ENCODE peak calls at places on chromosomes 13 and 19, in six cellular contexts. J is cardiac muscle cell, W is ovary, I is pancreas, O is breast epithelium, K is stomach. N is an unnamed sample.

GRCh38 chr19:46601318-46602224 is at the start of gene CALM3:
- DNase-seq in K (no peak), O (no peak), J (no peak), I (peak; percentile 82), W (peak; percentile 53), N (no peak)

GRCh38 chr13:90738881-90739280 is 608.6 kb upstream of the MIR17HG start:
- DNase-seq in O (no peak), I (no peak), J (peak; percentile 55), W (no peak), K (no peak), N (no peak)

GRCh38 chr13:37375724-37376123 is 222.8 kb downstream of the POSTN start:
- DNase-seq in I (no peak), K (no peak), O (no peak), W (no peak), J (no peak), N (no peak)

GRCh38 chr13:66837246-66837645 is 392.9 kb downstream of the PCDH9 start:
- DNase-seq in W (no peak), O (no peak), I (no peak), K (no peak), J (no peak), N (no peak)

GRCh38 chr13:70856025-70856424 is 747.8 kb upstream of the KLHL1 start:
- DNase-seq in J (no peak), W (no peak), K (no peak), I (no peak), O (no peak), N (no peak)

GRCh38 chr13:58087566-58087965 is 456.0 kb downstream of the PCDH17 start:
- DNase-seq in W (no peak), J (no peak), K (no peak), I (no peak), O (no peak), N (no peak)

GRCh38 chr19:16778796-16779411 is 50.3 kb upstream of the SIN3B start:
- DNase-seq in W (peak; percentile 23), I (no peak), K (peak; percentile 37), J (peak; percentile 70), O (no peak), N (peak; percentile 8)

GRCh38 chr19:16161848-16162247 is 11.5 kb downstream of the CIB3 start:
- DNase-seq in W (no peak), O (no peak), I (no peak), J (peak; percentile 43), K (no peak), N (peak; percentile 41)

GRCh38 chr13:96431044-96431581 is 341.2 kb downstream of the HS6ST3 start:
- DNase-seq in W (no peak), I (no peak), J (no peak), K (no peak), O (no peak), N (no peak)

GRCh38 chr13:112885782-112886268 is 83.2 kb upstream of the MCF2L start:
- DNase-seq in J (peak; percentile 94), O (peak; percentile 83), W (peak; percentile 59), I (peak; percentile 97), K (peak; percentile 92), N (peak; percentile 68)

GRCh38 chr19:54325194-54325621 is 12.2 kb upstream of the LILRA5 start:
- DNase-seq in W (no peak), J (peak; percentile 56), I (no peak), O (no peak), K (no peak), N (no peak)

GRCh38 chr13:79547211-79547610 is 66.3 kb downstream of the NDFIP2 start:
- DNase-seq in O (no peak), I (no peak), J (no peak), W (no peak), K (no peak), N (no peak)

GRCh38 chr13:79548886-79549285 is 67.9 kb downstream of the NDFIP2 start:
- DNase-seq in W (no peak), J (peak; percentile 35), O (no peak), K (no peak), I (no peak), N (no peak)

GRCh38 chr13:79543883-79544282 is 62.9 kb downstream of the NDFIP2 start:
- DNase-seq in J (no peak), O (no peak), W (no peak), I (no peak), K (no peak), N (no peak)

GRCh38 chr13:79547821-79548220 is 66.9 kb downstream of the NDFIP2 start:
- DNase-seq in W (no peak), O (no peak), I (no peak), J (peak; percentile 26), K (no peak), N (no peak)

DNA sequence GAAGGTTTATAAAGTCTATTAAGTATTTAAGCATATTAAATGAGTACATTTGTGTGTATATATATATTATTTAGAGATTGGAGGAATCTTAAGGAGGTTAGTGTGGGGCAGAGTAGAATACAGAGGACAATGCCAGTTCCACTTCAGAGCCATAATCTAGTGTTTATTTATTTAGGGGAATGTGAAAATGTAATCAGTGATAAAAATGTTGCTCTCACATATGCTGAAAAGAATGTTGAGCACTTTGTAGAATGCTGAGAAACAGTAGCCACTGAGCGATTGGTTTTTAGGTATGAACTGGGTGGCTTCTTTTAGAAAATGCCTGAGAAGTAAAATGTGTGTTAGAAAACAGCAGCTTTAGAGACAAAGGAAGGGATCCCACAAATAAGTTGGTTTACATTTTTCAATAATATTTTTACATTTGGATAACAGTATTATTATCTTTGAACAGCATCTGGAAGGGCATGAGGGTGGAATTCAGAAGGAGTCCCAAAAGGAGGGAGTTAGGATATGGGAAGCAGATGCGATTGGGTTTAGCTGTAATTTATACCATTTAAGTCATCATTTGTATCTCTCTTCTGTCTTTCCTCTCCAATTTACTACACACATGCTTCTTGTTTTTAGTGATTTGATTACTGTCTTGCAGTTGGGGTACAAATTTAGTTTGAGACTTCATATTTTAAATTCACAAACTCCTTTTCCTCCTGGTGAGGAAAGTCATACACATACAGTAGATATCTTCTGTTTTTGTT is 68.6 kb downstream of the NDFIP2 start:
- DNase-seq in W (no peak), I (no peak), J (peak; percentile 28), O (no peak), K (no peak), N (no peak)
- H3K27ac ChIP-seq in W (no peak overlapping the region), I (no peak overlapping the region), J (peak overlapping the region; percentile 45), O (no peak overlapping the region), K (no peak overlapping the region), N (no peak overlapping the region)

DNA sequence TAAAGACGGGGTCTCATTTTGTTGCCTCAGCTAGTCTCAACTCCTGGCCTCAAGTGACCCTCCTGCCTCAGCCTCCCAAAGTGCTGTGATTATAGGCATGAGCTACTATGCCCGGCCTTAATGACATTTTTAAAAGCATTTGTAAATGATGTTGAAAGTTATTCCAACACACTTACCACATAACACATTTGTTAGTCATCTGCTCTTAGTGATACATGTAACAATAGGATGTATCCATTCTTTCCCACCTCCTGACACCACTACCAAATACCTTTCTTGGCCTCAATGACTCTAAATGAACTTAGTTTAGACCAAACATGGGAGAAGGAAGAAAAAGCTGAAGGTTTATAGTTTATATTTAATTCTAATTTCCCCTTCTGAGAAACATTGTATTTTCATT is 59.8 kb upstream of the MEDAG start:
- DNase-seq in I (no peak), K (no peak), W (no peak), J (peak; percentile 55), O (no peak), N (no peak)
- H3K27me3 ChIP-seq in I (no peaks in the 10 kb centered on the region), K (no peaks in the 10 kb centered on the region), W (no peaks in the 10 kb centered on the region), J (no peaks in the 10 kb centered on the region), O (no peaks in the 10 kb centered on the region), N (no peaks in the 10 kb centered on the region)

DNA sequence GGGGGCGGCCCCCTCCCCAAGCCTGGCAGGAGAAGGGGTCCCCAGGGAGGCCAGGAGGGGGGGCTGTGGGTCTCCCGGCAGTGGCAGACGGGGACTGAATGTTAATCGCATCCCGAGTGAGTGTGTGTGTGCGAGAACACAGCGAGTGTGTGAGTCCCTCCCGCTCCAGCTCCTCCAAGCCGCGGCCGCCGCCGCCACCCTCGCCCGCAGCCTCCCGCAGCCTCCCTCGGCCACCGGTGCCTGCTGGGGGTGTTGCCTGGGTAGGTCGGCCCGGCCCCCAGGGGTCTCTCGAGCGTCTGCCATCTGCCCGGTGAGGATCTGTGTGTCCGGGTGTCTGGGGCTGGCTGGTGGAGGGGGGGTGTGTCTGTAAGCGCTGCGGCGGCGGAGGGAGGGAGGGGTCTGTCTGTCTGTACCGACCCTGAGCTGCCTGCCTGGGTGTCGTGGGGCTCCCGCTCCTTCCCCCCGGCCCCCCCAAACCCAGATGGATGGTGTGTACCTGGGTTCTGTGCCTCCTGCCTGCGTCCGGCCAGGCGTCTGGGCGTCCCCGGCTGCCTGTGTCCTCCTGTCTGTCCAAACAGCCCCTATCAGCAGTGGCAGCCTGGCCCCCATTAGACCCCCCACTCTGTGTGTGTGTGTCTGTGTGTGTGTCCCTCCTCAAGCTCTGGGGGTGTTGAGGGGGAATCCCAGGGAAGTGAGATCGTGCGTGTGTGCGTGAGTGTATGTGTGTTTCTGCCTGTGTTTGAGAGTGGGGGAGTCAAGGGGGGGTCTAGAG is at the start of gene GRIN2D:
- DNase-seq in J (peak; percentile 47), O (no peak), K (no peak), I (peak; percentile 75), W (no peak), N (no peak)
- H3K4me3 ChIP-seq in J (peak within 1 kb of the TSS; percentile 37), O (no peak within 1 kb of the TSS), K (peak within 1 kb of the TSS; percentile 10), I (no peak within 1 kb of the TSS), W (no peak within 1 kb of the TSS), N (peak within 1 kb of the TSS; percentile 27)

GRCh38 chr19:19421326-19421725 is 15.9 kb downstream of the GATAD2A start:
- DNase-seq in I (no peak), J (no peak), O (no peak), W (no peak), K (no peak), N (no peak)
- H3K27ac ChIP-seq in I (no peak overlapping the region), J (no peak overlapping the region), O (no peak overlapping the region), W (no peak overlapping the region), K (no peak overlapping the region), N (no peak overlapping the region)

GRCh38 chr13:91882918-91883317 is 484.5 kb downstream of the GPC5 start:
- DNase-seq in O (no peak), I (no peak), W (no peak), J (no peak), K (no peak), N (no peak)

GRCh38 chr13:91879360-91879759 is 480.9 kb downstream of the GPC5 start:
- DNase-seq in W (no peak), I (no peak), O (no peak), K (no peak), J (no peak), N (no peak)

GRCh38 chr13:91878491-91878890 is 480.1 kb downstream of the GPC5 start:
- DNase-seq in K (no peak), O (no peak), W (no peak), I (no peak), J (no peak), N (no peak)
- H3K27me3 ChIP-seq in K (no peaks in the 10 kb centered on the region), O (no peaks in the 10 kb centered on the region), W (no peaks in the 10 kb centered on the region), I (no peaks in the 10 kb centered on the region), J (no peaks in the 10 kb centered on the region), N (no peaks in the 10 kb centered on the region)

DNA sequence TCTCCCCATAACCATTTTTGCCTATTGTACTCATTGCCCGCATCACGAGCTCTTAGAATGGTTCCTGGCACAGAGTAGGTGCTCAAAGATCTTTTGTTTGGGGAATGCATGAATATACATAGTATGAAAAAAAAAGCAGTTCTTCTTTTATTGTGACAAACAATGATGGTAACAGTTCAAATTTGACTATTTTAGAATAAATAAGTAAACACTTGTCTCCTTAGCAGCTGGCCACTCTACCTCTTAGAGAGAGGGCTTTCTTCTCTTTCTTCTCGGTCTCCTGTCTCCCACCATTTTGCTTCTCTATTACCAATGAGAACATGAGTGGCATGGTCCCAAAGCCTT is 652 bp upstream of the SLAIN1 start:
- DNase-seq in K (no peak), W (no peak), O (no peak), I (no peak), J (no peak), N (no peak)
- H3K4me3 ChIP-seq in K (peak overlapping the region; percentile 99), W (peak overlapping the region; percentile 52), O (peak overlapping the region; percentile 52), I (peak overlapping the region; percentile 92), J (peak overlapping the region; percentile 98), N (no peak overlapping the region)

GRCh38 chr19:4879041-4879440 is 11.6 kb upstream of the PLIN3 start:
- DNase-seq in K (no peak), J (no peak), I (no peak), W (no peak), O (no peak), N (no peak)
- H3K27ac ChIP-seq in K (no peak overlapping the region), J (no peak overlapping the region), I (no peak overlapping the region), W (no peak overlapping the region), O (no peak overlapping the region), N (no peak overlapping the region)

N was measured in AG04450.